ENCODE peak calls at places on chromosome 1, in six cellular contexts. S, H, P, D, N and X are unnamed samples.

GRCh38 chr1:11262171-11263049 is at the start of gene MTOR:
- DNase-seq in D (peak), H (peak), S (peak), N (peak), P (peak), X (peak)

GRCh38 chr1:93845554-93846150 is 33.4 kb downstream of the DNTTIP2 start:
- DNase-seq in N (no peak), P (no peak), H (peak), S (no peak), D (no peak), X (peak)

GRCh38 chr1:116826818-116827606 is 72.8 kb downstream of the CD2 start:
- DNase-seq in D (peak), H (peak), N (no peak), P (peak), S (no peak), X (no peak)

GRCh38 chr1:75614455-75615379 is 3.8 kb upstream of the SLC44A5 start:
- DNase-seq in D (peak), S (peak), P (no peak), N (peak), H (peak), X (no peak)

GRCh38 chr1:66300986-66301451 is 232.9 kb upstream of the SGIP1 start:
- DNase-seq in S (no peak), P (peak), H (peak), D (peak), N (no peak), X (no peak)

GRCh38 chr1:26388791-26389445 is 16.4 kb upstream of the ZNF683 start:
- DNase-seq in H (no peak), S (no peak), D (no peak), P (no peak), N (no peak), X (no peak)

GRCh38 chr1:169106095-169106920 is at the start of gene ATP1B1:
- DNase-seq in H (peak), P (no peak), S (peak), N (peak), D (peak), X (no peak)

GRCh38 chr1:22731924-22732522 is 21.4 kb downstream of the EPHB2 start:
- DNase-seq in N (no peak), D (peak), P (no peak), S (no peak), H (no peak), X (no peak)

GRCh38 chr1:245888809-245889208 is 618.3 kb downstream of the SMYD3 start:
- DNase-seq in P (peak), D (peak), N (peak), H (peak), S (no peak), X (no peak)

GRCh38 chr1:229159668-229160544 is 111.0 kb upstream of the RAB4A start:
- DNase-seq in P (no peak), S (no peak), H (no peak), N (no peak), D (no peak), X (no peak)

GRCh38 chr1:241638091-241638682 is 2.0 kb downstream of the CHML start:
- DNase-seq in H (no peak), D (peak), P (no peak), N (no peak), S (no peak), X (no peak)

GRCh38 chr1:230109871-230110667 is 43.0 kb downstream of the GALNT2 start:
- DNase-seq in P (peak), S (no peak), H (no peak), N (no peak), D (no peak), X (no peak)

GRCh38 chr1:222045816-222046215 is 303.9 kb upstream of the DUSP10 start:
- DNase-seq in D (no peak), S (no peak), H (no peak), P (no peak), N (no peak), X (no peak)

GRCh38 chr1:222042120-222042519 is 300.2 kb upstream of the DUSP10 start:
- DNase-seq in S (no peak), P (no peak), N (no peak), D (no peak), H (no peak), X (no peak)

GRCh38 chr1:222046684-222047083 is 304.8 kb upstream of the DUSP10 start:
- DNase-seq in P (no peak), D (no peak), H (no peak), N (no peak), S (no peak), X (no peak)

GRCh38 chr1:222045236-222045635 is 303.3 kb upstream of the DUSP10 start:
- DNase-seq in P (no peak), S (no peak), H (no peak), N (no peak), D (no peak), X (no peak)

DNA sequence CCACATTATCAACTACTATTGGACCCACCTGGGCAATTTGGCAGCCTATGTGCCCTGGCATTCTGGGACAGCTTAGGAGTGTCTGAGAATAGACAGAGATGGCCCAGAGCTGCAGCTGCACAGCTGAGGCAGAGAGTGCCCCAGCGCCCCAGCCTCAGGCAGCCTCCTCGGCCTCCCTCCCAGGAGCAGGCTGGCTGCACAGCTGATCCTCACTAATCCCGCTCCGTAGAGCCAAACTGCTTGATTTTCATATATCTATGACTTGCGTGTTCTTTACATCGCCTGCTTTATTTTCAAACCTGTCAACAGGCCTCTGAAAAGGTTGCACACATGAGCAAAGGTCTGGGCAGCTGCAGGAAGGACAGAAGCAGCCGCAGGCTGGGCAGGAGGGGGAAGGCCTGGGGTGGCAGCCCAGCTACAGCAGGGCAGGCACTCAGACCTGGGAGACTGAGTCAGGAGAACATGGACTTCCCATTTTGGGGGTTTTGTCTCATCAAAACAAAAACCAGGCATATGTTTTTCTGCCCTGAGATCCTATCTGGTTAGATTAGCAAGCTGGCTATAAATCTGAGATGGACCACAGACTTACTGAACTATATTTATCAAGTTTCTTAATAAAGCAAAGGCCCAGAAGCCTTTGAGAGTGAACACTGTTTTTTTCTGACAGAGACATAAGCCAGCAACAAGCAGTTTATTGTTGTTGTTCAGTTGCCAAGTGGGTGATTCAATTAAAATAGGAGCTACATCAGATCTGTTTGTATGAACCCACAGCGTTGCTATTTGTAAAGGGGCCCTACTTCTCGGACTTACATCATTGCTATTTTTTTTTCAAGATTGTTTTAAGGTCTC is 301.8 kb upstream of the DUSP10 start:
- DNase-seq in H (no peak), P (no peak), S (no peak), N (no peak), D (no peak), X (no peak)
- TF ChIP-seq POLR2AphosphoS5 in H (no peak), P (no peak), S (no peak), N (no peak), D (no peak), X (no peak)

GRCh38 chr1:67769633-67770256 is 63.5 kb downstream of the GNG12 start:
- DNase-seq in P (no peak), N (no peak), H (no peak), D (no peak), S (no peak), X (no peak)

GRCh38 chr1:67764674-67765073 is 68.6 kb downstream of the GNG12 start:
- DNase-seq in P (no peak), N (no peak), S (no peak), D (no peak), H (no peak), X (no peak)

GRCh38 chr1:67768480-67768879 is 64.8 kb downstream of the GNG12 start:
- DNase-seq in D (no peak), H (no peak), N (no peak), S (no peak), P (no peak), X (no peak)

GRCh38 chr1:67767103-67767502 is 66.2 kb downstream of the GNG12 start:
- DNase-seq in D (no peak), S (no peak), N (no peak), H (no peak), P (no peak), X (no peak)

DNA sequence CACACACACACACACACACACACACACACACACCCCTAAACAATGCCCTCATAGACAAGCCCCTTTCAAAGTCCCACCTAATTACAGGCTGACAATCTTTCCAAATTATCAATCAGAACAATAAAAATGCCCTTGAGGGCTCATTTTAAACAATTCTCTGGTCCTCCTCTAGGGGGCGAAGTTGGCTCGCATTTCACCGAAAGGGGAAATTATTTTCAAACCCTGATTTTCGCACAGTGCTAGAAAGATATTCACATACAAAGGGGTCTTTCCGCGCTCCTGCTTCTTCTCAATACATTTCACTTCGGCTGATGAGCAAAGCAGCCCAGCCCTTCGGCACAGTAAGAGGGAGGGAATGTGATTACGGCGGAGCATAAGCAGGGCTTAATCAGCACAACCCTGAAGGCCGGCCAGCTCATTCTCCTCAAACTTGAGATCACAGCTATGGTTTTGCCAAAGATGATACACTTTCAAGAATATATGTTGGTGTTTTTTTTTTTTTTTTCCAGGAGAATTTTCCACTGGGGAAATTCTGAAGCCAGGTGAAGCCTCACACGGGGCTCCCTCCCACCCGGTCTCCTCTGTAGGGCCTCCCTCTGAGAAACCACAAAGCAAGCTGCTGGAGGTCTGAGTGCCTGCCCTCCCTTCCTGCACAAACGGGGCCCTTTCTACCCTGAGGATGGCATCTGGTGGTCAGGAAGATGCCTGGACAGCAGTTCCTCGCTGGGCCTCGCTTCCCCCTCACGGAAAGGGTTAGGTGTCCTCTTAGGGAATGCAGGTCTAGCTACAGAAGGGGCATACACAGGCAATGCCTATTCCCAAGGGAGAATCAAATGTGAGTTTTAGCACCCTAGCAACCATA is 66.9 kb downstream of the GNG12 start:
- DNase-seq in H (peak), D (peak), N (no peak), P (no peak), S (peak), X (no peak)
- H3K9ac ChIP-seq in H (peak), D (no peak), N (no peak), P (no peak), S (peak), X (peak)

DNA sequence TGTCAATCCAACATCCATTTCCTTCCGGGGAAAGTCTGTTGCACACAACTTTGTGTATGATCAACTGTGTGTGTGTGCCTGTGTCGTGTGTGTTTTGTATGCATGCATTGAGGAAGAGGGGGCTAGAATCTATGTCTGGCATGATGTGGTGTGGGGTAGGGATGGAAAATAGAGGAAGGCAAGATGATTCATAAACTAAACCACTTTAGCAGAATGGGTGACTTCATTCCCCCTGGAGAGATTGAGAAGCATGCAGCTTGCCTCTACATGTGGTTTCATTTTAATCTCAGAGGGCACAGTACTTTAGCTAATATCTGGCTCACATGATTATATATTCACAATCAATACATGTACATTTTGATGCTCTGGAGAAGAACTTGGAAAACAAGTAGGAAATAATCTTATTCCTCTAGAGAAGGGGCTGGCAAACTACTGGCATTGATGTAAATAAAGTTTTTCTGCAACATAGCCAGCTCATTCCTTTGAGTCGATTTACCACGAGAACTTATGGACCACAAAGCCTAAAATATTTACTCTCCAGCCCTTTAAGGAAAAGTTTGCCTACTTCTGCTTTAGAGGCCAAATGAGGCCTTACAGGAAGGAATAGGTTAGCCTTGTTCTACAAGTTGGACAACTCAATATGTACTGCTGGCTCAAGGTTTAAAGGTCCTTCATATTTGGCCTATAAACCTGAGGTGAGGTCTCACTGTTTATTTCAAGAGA is 144.7 kb upstream of the DNAH14 start:
- DNase-seq in D (no peak), S (no peak), N (no peak), H (no peak), P (no peak), X (no peak)
- TF ChIP-seq POLR2AphosphoS5 in D (no peak), S (no peak), N (no peak), H (no peak), P (no peak), X (no peak)

GRCh38 chr1:170663011-170663410 is 920 bp upstream of the PRRX1 start:
- DNase-seq in D (no peak), S (peak), P (no peak), N (no peak), H (no peak), X (no peak)
- H3K9ac ChIP-seq in D (no peak), S (no peak), P (no peak), N (no peak), H (no peak), X (peak)

DNA sequence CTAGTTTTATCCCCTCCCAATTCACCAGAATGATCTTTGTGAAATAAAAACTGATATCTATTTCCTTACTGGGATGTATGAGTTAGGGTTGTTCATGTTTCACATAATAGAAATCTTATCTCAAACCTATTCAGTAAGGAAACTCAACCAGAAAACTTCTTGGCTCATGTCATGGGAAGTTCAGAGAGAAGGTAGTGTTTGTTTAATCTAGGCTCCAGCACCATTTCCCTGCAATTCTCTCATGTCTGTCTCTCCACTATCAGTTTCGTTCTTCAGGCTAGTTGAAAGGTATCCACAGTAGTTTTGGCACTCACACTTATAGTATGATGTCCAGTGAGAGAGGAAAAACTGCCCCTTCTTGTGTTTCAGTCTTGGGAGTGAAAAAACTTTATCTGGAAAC is 34.6 kb upstream of the UHMK1 start:
- DNase-seq in N (no peak), D (no peak), P (no peak), S (no peak), H (peak), X (no peak)
- TF ChIP-seq POLR2AphosphoS5 in N (no peak), D (no peak), P (no peak), S (no peak), H (no peak), X (no peak)

DNA sequence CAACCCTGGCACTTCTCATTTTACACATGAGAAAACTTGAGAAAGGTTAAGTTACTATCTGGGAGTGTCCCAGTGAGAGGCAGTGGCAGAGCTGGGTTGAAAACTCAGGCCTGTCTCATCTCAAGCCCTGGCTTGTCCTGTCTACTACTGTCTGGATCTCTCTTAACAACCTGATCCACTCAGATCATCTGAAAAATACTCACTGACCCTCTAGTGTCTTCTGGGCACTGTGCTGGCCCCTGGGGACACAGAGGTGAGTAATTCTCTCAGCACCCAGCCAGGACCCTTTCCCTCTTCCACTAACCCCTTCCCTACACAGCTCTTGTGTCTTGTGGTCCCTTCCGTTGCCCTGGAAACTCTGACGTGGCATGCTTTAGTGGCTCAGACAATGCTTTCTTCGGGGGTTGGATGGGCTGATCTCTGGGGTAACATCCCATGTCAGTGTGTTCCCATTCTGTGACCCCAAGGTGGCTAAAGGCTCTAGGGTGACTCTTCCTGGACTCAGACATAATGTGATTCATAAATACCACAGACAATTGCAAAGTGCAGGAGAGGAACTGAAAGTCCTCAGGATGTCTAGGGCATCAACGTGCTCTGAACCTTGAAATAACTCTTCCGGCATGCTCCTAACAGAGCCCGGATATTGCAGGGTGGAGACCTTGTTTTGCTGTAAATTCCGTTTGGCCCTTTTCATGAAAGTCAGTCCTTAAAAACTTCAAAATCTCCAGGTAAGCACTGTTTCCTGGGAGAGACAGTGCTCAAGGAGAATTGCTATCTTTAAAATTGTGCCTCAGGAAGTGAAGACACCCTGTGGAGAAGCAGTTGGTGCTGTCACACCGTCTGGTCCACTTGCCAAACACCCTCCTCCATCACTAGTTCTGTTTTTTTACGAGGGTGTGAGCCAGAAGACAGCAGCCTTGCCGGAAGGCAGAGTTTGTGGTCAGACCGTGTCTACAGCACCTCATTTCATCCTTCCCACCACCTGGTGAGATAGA is 4.0 kb downstream of the SHISAL2A start:
- DNase-seq in N (no peak), P (peak), S (no peak), H (no peak), D (no peak), X (no peak)
- H3K9ac ChIP-seq in N (no peak), P (peak), S (no peak), H (no peak), D (no peak), X (no peak)

GRCh38 chr1:58923090-58923470 is 139.2 kb upstream of the JUN start:
- DNase-seq in H (no peak), N (no peak), D (no peak), S (no peak), P (no peak), X (no peak)

GRCh38 chr1:58921342-58921741 is 137.5 kb upstream of the JUN start:
- DNase-seq in N (no peak), S (no peak), P (no peak), D (no peak), H (no peak), X (no peak)

GRCh38 chr1:58921751-58922150 is 137.9 kb upstream of the JUN start:
- DNase-seq in N (no peak), D (no peak), H (no peak), S (no peak), P (no peak), X (no peak)

GRCh38 chr1:58924016-58924565 is 140.2 kb upstream of the JUN start:
- DNase-seq in H (no peak), D (no peak), N (no peak), P (no peak), S (no peak), X (no peak)

DNA sequence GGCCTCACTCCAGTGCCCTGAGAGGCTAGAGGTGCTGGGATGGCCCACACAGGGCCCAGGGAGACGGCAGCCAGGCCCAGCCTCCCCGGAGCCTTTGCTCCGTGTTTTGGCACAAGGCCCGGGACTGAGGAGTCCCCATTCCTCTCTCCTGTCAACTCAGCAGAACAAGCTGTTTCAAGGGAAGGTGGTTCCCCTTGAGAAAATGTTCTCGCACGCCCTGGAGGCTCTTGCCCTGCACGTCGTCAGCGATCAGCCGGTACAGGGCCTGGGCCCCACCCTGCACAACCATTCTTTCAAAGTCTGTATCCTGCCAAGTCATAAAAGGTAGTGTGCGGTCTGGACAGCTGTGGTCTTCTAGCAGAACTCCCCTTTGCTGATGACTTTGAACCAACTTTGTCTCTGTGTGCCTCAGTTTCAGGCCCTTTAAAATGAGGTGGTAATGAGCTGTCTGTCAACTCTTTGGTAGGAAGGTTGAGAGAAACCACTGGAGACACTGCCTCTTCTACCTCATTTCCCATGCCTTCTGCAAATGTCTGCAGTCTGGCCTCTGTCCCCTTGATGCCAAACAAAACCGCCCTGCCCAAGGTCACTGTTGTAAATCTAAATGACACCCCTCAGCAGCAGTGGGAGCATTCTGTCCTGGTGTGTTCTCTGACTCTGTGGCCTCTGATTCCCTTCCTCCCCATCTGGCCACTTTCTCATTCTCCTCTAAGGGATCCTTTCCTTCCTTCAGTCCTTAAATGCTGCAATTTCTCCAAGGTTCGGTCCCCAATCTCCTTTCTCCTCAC is 138.6 kb upstream of the JUN start:
- DNase-seq in N (no peak), S (no peak), D (no peak), P (peak), H (no peak), X (peak)
- TF ChIP-seq POLR2AphosphoS5 in N (no peak), S (no peak), D (no peak), P (no peak), H (no peak), X (no peak)